ENCODE peak calls at places on chromosome 22, in four cellular contexts. P is colonic mucosa, G is mesendoderm, Q is A549. W is an unnamed sample.

GRCh38 chr22:32735516-32735915 is 66.0 kb upstream of the TIMP3 start:
- DNase-seq in P (no peak), G (no peak), Q (no peak), W (no peak)

GRCh38 chr22:48902983-48903650 is 924.6 kb downstream of the BRD1 start:
- DNase-seq in Q (no peak), P (no peak), G (no peak), W (no peak)

GRCh38 chr22:45952151-45952550 is 24.8 kb downstream of the WNT7B start:
- DNase-seq in P (no peak), Q (no peak), G (no peak), W (no peak)

GRCh38 chr22:19579113-19579811 is 55.1 kb upstream of the CLDN5 start:
- DNase-seq in Q (no peak), P (no peak), G (peak), W (no peak)

GRCh38 chr22:50440544-50441249 is 34.1 kb downstream of the SBF1 start:
- DNase-seq in Q (no peak), P (no peak), G (no peak), W (no peak)

GRCh38 chr22:33553493-33553892 is 366.8 kb downstream of the LARGE1 start:
- DNase-seq in P (no peak), Q (no peak), G (no peak), W (no peak)

GRCh38 chr22:37560682-37561208 is 465 bp downstream of the CDC42EP1 start:
- DNase-seq in G (peak), P (no peak), Q (no peak), W (peak)

GRCh38 chr22:21054714-21055563 is 9.2 kb downstream of the LRRC74B start:
- DNase-seq in P (no peak), Q (no peak), G (no peak), W (no peak)

GRCh38 chr22:30390974-30391691 is 3.9 kb upstream of the RNF215 start:
- DNase-seq in Q (peak), P (peak), G (peak), W (peak)

GRCh38 chr22:50671641-50672040 is 982 bp upstream of the SHANK3 start:
- DNase-seq in Q (no peak), G (no peak), P (no peak), W (no peak)

GRCh38 chr22:25564979-25565677 is 653 bp downstream of the GRK3 start:
- DNase-seq in G (peak), Q (peak), P (peak), W (no peak)

GRCh38 chr22:31950226-31950625 is 5.9 kb downstream of the YWHAH start:
- DNase-seq in P (no peak), Q (no peak), G (no peak), W (peak)

GRCh38 chr22:38739300-38740055 is 16.3 kb downstream of the SUN2 start:
- DNase-seq in P (no peak), Q (no peak), G (no peak), W (no peak)

GRCh38 chr22:45997775-45998637 is 21.0 kb upstream of the WNT7B start:
- DNase-seq in G (no peak), Q (no peak), P (no peak), W (no peak)

GRCh38 chr22:17264321-17265052 is 45.3 kb upstream of the ADA2 start:
- DNase-seq in Q (no peak), G (peak), P (no peak), W (peak)

GRCh38 chr22:17692841-17693240 is 54.3 kb downstream of the BCL2L13 start:
- DNase-seq in Q (no peak), G (peak), P (no peak), W (no peak)

GRCh38 chr22:45893516-45893915 is 83.4 kb downstream of the WNT7B start:
- DNase-seq in P (no peak), G (no peak), Q (no peak), W (no peak)

GRCh38 chr22:31639640-31640039 is 22.4 kb downstream of the PISD start:
- DNase-seq in P (no peak), Q (no peak), G (no peak), W (no peak)

GRCh38 chr22:37599161-37599560 is 9.5 kb upstream of the GGA1 start:
- DNase-seq in P (peak), G (no peak), Q (no peak), W (no peak)

GRCh38 chr22:49947296-49947622 is 13.3 kb upstream of the PIM3 start:
- DNase-seq in Q (no peak), G (no peak), P (no peak), W (no peak)

GRCh38 chr22:25644122-25644521 is 79.6 kb downstream of the GRK3 start:
- DNase-seq in P (no peak), Q (no peak), G (no peak), W (no peak)

GRCh38 chr22:48952256-48953102 is 875.2 kb downstream of the BRD1 start:
- DNase-seq in Q (no peak), G (no peak), P (peak), W (no peak)

GRCh38 chr22:28822930-28823481 is 22.6 kb upstream of the XBP1 start:
- DNase-seq in G (no peak), Q (no peak), P (peak), W (no peak)
- H3K4me3 ChIP-seq in G (no peak), Q (no peak), P (no peak), W (no peak)

GRCh38 chr22:24149191-24149590 is 32.1 kb upstream of the SUSD2 start:
- DNase-seq in P (no peak), G (no peak), Q (no peak), W (no peak)

GRCh38 chr22:24146190-24146616 is 35.1 kb upstream of the SUSD2 start:
- DNase-seq in G (peak), P (peak), Q (peak), W (peak)

GRCh38 chr22:24148586-24148985 is 32.7 kb upstream of the SUSD2 start:
- DNase-seq in P (no peak), G (no peak), Q (no peak), W (no peak)

GRCh38 chr22:24146791-24147353 is 34.4 kb upstream of the SUSD2 start:
- DNase-seq in G (peak), P (peak), Q (no peak), W (peak)

DNA sequence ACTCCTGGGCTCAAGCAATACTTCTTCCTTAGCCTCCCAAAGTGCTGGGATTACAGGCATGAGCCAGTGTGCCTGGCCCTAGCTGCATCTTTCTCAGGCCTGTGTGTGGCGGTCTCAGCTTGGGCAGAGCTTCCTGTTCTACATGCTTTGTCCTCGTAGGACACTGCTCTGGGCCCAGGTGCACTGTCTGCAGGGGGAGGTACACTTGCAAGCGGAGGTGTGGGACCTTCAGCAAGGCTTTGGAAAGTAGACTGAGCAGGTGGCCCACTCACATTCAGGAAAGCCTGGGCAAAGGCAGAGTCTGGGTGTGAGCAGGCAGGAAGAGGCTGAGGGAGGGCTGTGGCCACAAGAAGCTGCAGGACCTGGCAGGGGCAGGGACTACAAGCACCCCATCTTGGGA is 33.6 kb upstream of the SUSD2 start:
- DNase-seq in G (no peak), P (no peak), Q (no peak), W (no peak)
- H3K4me3 ChIP-seq in G (no peak), P (no peak), Q (no peak), W (no peak)

DNA sequence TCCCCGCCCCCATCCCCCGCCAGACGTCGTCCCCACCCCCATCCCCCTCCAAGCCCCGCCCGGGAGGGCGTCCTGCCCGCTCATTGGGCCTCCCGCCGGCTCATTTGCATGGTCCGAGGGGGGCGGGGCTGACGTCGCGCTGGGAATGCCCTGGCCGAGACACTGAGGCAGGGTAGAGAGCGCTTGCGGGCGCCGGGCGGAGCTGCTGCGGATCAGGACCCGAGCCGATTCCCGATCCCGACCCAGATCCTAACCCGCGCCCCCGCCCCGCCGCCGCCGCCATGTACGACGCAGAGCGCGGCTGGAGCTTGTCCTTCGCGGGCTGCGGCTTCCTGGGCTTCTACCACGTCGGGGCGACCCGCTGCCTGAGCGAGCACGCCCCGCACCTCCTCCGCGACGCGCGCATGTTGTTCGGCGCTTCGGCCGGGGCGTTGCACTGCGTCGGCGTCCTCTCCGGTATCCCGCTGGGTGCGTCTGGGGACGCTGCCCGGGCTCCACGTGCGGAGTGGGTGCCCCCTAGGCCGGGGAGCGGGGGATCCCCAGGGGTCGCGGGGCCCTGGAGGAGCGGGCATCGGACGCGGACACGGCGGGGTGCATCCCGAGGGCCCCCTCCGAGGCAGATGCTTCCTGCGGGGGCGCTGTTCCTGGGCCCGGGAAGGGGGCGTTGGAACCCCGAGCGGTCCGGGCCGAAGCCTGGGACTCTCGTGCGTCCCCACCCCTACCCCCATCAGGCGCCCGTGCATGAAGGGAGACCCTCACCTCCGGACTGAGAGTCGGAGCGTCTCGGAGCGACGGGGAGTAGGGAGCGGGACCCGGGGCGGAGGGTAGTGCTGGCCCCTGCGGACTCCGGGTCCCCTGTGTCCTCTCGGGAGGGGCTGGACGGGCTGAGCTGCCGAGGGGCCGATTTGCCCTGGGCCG is at the start of gene PNPLA3:
- DNase-seq in Q (peak), G (peak), P (peak), W (peak)
- H3K4me3 ChIP-seq in Q (peak), G (peak), P (peak), W (peak)

DNA sequence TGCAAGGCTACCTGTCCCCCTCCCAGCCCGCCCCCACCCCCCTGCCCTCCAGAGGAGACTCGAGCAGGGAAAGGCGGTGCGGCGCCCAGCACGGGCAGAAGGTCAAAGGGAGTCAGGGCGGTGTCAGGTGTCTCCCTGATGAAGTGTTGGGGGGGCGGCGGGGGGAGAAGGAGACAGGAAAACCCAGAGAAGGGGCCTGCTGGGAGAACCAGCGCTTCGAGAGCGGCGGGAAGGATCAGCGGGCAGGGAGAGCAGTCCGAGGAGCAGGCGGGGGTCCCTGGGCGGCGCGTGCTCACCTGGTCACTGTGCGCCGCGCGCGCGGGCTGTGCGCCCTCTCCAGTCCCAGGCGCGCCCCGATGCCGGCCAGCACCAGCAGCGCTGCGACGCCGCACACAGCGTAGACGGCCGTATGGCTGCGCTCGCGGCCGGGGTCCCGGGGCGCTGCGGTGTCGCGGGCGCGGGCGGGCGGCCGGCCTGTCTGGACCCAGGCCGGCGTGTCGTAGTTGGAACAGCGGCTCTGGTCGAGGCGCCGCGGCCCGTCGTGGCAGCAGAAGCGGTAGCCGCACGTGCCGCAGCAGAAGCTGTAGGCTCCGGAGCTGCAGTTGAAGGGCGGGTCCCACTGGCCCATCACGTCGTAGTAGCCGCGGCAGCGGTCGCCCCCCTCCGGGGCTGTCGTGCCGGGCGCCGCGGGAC is 886 bp downstream of the SHISA8 start:
- DNase-seq in G (no peak), P (no peak), Q (no peak), W (no peak)
- H3K4me3 ChIP-seq in G (no peak), P (no peak), Q (peak), W (no peak)

DNA sequence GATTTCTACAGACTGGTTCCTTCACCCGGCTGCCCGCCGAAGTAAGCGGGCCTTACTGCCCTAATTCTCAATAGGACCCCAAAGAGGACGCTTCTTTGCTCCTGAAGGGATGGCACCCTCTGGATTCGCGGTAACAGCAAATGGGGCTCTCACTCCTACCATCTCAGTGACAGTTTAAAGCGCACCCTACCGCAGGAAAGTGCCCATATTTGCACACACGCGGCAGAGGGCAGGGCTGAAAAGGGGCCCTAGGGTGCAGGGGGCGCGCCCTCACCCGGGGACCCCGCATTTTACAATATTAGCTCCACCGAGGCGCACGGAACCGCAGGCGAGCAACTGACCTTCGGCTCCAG is 974 bp upstream of the UPB1 start:
- DNase-seq in P (no peak), Q (no peak), G (no peak), W (no peak)
- H3K4me3 ChIP-seq in P (no peak), Q (no peak), G (no peak), W (no peak)